ENCODE peak calls at places on chromosomes 7 and 10, in seven cellular contexts. One of them, this sample, is unnamed.
A peak's percentile ranks its signal among the peaks of the same experiment; 100 is the strongest.

GRCh38 chr7:6530626-6531491 is 20.4 kb downstream of the GRID2IP start:
- DNase-seq in adrenal gland: no peak
- DNase-seq in lung: no peak
- DNase-seq in lower lobe of right lung: no peak
- DNase-seq in fibroblast of mammary gland: no peak
- DNase-seq in PC-9: no peak
- DNase-seq in heart left ventricle: no peak
- DNase-seq in this sample: no peak

GRCh38 chr7:18762189-18762588 is 266.6 kb downstream of the HDAC9 start:
- DNase-seq in adrenal gland: no peak
- DNase-seq in lung: no peak
- DNase-seq in lower lobe of right lung: no peak
- DNase-seq in fibroblast of mammary gland: peak; percentile 88
- DNase-seq in PC-9: no peak
- DNase-seq in heart left ventricle: no peak
- DNase-seq in this sample: no peak

GRCh38 chr10:63744060-63744941 is 223.1 kb downstream of the REEP3 start:
- DNase-seq in adrenal gland: no peak
- DNase-seq in lung: no peak
- DNase-seq in lower lobe of right lung: no peak
- DNase-seq in fibroblast of mammary gland: peak; percentile 90
- DNase-seq in PC-9: no peak
- DNase-seq in heart left ventricle: no peak
- DNase-seq in this sample: no peak

GRCh38 chr10:11505636-11506035 is 105.8 kb downstream of the USP6NL start:
- DNase-seq in adrenal gland: no peak
- DNase-seq in lung: no peak
- DNase-seq in lower lobe of right lung: no peak
- DNase-seq in fibroblast of mammary gland: no peak
- DNase-seq in PC-9: no peak
- DNase-seq in heart left ventricle: no peak
- DNase-seq in this sample: no peak

GRCh38 chr10:1685671-1686450 is 51.5 kb downstream of the ADARB2 start:
- DNase-seq in adrenal gland: no peak
- DNase-seq in lung: no peak
- DNase-seq in lower lobe of right lung: no peak
- DNase-seq in fibroblast of mammary gland: no peak
- DNase-seq in PC-9: no peak
- DNase-seq in heart left ventricle: no peak
- DNase-seq in this sample: no peak

GRCh38 chr10:123583639-123584418 is 82.3 kb upstream of the GPR26 start:
- DNase-seq in adrenal gland: peak; percentile 91
- DNase-seq in lung: peak; percentile 82
- DNase-seq in lower lobe of right lung: peak; percentile 86
- DNase-seq in fibroblast of mammary gland: peak; percentile 76
- DNase-seq in PC-9: peak; percentile 36
- DNase-seq in heart left ventricle: peak; percentile 63
- DNase-seq in this sample: peak; percentile 54

GRCh38 chr10:112963835-112964234 is 13.8 kb downstream of the TCF7L2 start:
- DNase-seq in adrenal gland: no peak
- DNase-seq in lung: no peak
- DNase-seq in lower lobe of right lung: no peak
- DNase-seq in fibroblast of mammary gland: peak; percentile 35
- DNase-seq in PC-9: peak; percentile 43
- DNase-seq in heart left ventricle: no peak
- DNase-seq in this sample: no peak

GRCh38 chr10:31166606-31167005 is 134.9 kb upstream of the ZNF438 start:
- DNase-seq in adrenal gland: no peak
- DNase-seq in lung: no peak
- DNase-seq in lower lobe of right lung: no peak
- DNase-seq in fibroblast of mammary gland: peak; percentile 53
- DNase-seq in PC-9: no peak
- DNase-seq in heart left ventricle: no peak
- DNase-seq in this sample: no peak

GRCh38 chr10:6044651-6045599 is 17.2 kb downstream of the IL2RA start:
- DNase-seq in adrenal gland: no peak
- DNase-seq in lung: peak; percentile 10
- DNase-seq in lower lobe of right lung: no peak
- DNase-seq in fibroblast of mammary gland: no peak
- DNase-seq in PC-9: no peak
- DNase-seq in heart left ventricle: peak; percentile 0
- DNase-seq in this sample: no peak

GRCh38 chr7:95622859-95623258 is 26.5 kb upstream of the PDK4 start:
- DNase-seq in adrenal gland: no peak
- DNase-seq in lung: no peak
- DNase-seq in lower lobe of right lung: no peak
- DNase-seq in fibroblast of mammary gland: no peak
- DNase-seq in PC-9: no peak
- DNase-seq in heart left ventricle: no peak
- DNase-seq in this sample: no peak

GRCh38 chr10:77939561-77940001 is 13.0 kb upstream of the DLG5 start:
- DNase-seq in adrenal gland: peak; percentile 46
- DNase-seq in lung: no peak
- DNase-seq in lower lobe of right lung: no peak
- DNase-seq in fibroblast of mammary gland: peak; percentile 77
- DNase-seq in PC-9: no peak
- DNase-seq in heart left ventricle: peak; percentile 39
- DNase-seq in this sample: no peak

GRCh38 chr10:124685251-124685650 is 58.9 kb downstream of the FAM53B start:
- DNase-seq in adrenal gland: peak; percentile 54
- DNase-seq in lung: no peak
- DNase-seq in lower lobe of right lung: peak; percentile 77
- DNase-seq in fibroblast of mammary gland: no peak
- DNase-seq in PC-9: no peak
- DNase-seq in heart left ventricle: peak; percentile 56
- DNase-seq in this sample: no peak

GRCh38 chr10:12709516-12709915 is 292.0 kb downstream of the CCDC3 start:
- DNase-seq in adrenal gland: no peak
- DNase-seq in lung: no peak
- DNase-seq in lower lobe of right lung: no peak
- DNase-seq in fibroblast of mammary gland: peak; percentile 44
- DNase-seq in PC-9: no peak
- DNase-seq in heart left ventricle: no peak
- DNase-seq in this sample: no peak

GRCh38 chr7:101702362-101702850 is 73.3 kb upstream of the MYL10 start:
- DNase-seq in adrenal gland: no peak
- DNase-seq in lung: no peak
- DNase-seq in lower lobe of right lung: no peak
- DNase-seq in fibroblast of mammary gland: peak; percentile 6
- DNase-seq in PC-9: no peak
- DNase-seq in heart left ventricle: no peak
- DNase-seq in this sample: no peak

GRCh38 chr7:84144935-84145334 is 49.7 kb downstream of the SEMA3A start:
- DNase-seq in adrenal gland: no peak
- DNase-seq in lung: no peak
- DNase-seq in lower lobe of right lung: no peak
- DNase-seq in fibroblast of mammary gland: no peak
- DNase-seq in PC-9: no peak
- DNase-seq in heart left ventricle: no peak
- DNase-seq in this sample: no peak

GRCh38 chr7:64882341-64883112 is 20.5 kb upstream of the ZNF273 start:
- DNase-seq in adrenal gland: peak; percentile 64
- DNase-seq in lung: peak; percentile 53
- DNase-seq in lower lobe of right lung: peak; percentile 69
- DNase-seq in fibroblast of mammary gland: peak; percentile 44
- DNase-seq in PC-9: no peak
- DNase-seq in heart left ventricle: peak; percentile 68
- DNase-seq in this sample: peak; percentile 49

GRCh38 chr10:112973046-112973445 is 23.0 kb downstream of the TCF7L2 start:
- DNase-seq in adrenal gland: no peak
- DNase-seq in lung: no peak
- DNase-seq in lower lobe of right lung: no peak
- DNase-seq in fibroblast of mammary gland: peak; percentile 66
- DNase-seq in PC-9: no peak
- DNase-seq in heart left ventricle: no peak
- DNase-seq in this sample: no peak

GRCh38 chr10:95474228-95475002 is 86.8 kb downstream of the SORBS1 start:
- DNase-seq in adrenal gland: no peak
- DNase-seq in lung: no peak
- DNase-seq in lower lobe of right lung: no peak
- DNase-seq in fibroblast of mammary gland: peak; percentile 72
- DNase-seq in PC-9: no peak
- DNase-seq in heart left ventricle: peak; percentile 40
- DNase-seq in this sample: no peak

GRCh38 chr10:86440874-86441838 is 74.6 kb upstream of the GRID1 start:
- DNase-seq in adrenal gland: no peak
- DNase-seq in lung: no peak
- DNase-seq in lower lobe of right lung: no peak
- DNase-seq in fibroblast of mammary gland: peak; percentile 85
- DNase-seq in PC-9: no peak
- DNase-seq in heart left ventricle: no peak
- DNase-seq in this sample: no peak

GRCh38 chr10:61346946-61347345 is 106.2 kb downstream of the TMEM26 start:
- DNase-seq in adrenal gland: no peak
- DNase-seq in lung: no peak
- DNase-seq in lower lobe of right lung: no peak
- DNase-seq in fibroblast of mammary gland: no peak
- DNase-seq in PC-9: no peak
- DNase-seq in heart left ventricle: no peak
- DNase-seq in this sample: no peak

GRCh38 chr7:88614736-88615135 is 144.8 kb upstream of the ZNF804B start:
- DNase-seq in adrenal gland: no peak
- DNase-seq in lung: no peak
- DNase-seq in lower lobe of right lung: no peak
- DNase-seq in fibroblast of mammary gland: no peak
- DNase-seq in PC-9: no peak
- DNase-seq in heart left ventricle: no peak
- DNase-seq in this sample: no peak

GRCh38 chr10:49080965-49081364 is 34.4 kb downstream of the VSTM4 start:
- DNase-seq in adrenal gland: peak; percentile 61
- DNase-seq in lung: no peak
- DNase-seq in lower lobe of right lung: no peak
- DNase-seq in fibroblast of mammary gland: no peak
- DNase-seq in PC-9: no peak
- DNase-seq in heart left ventricle: no peak
- DNase-seq in this sample: no peak

GRCh38 chr10:117699436-117700075 is 157.0 kb downstream of the EMX2 start:
- DNase-seq in adrenal gland: no peak
- DNase-seq in lung: no peak
- DNase-seq in lower lobe of right lung: no peak
- DNase-seq in fibroblast of mammary gland: no peak
- DNase-seq in PC-9: no peak
- DNase-seq in heart left ventricle: no peak
- DNase-seq in this sample: no peak

GRCh38 chr10:28250782-28251181 is 52.1 kb downstream of the MPP7 start:
- DNase-seq in adrenal gland: no peak
- DNase-seq in lung: no peak
- DNase-seq in lower lobe of right lung: no peak
- DNase-seq in fibroblast of mammary gland: peak; percentile 39
- DNase-seq in PC-9: no peak
- DNase-seq in heart left ventricle: no peak
- DNase-seq in this sample: no peak

DNA sequence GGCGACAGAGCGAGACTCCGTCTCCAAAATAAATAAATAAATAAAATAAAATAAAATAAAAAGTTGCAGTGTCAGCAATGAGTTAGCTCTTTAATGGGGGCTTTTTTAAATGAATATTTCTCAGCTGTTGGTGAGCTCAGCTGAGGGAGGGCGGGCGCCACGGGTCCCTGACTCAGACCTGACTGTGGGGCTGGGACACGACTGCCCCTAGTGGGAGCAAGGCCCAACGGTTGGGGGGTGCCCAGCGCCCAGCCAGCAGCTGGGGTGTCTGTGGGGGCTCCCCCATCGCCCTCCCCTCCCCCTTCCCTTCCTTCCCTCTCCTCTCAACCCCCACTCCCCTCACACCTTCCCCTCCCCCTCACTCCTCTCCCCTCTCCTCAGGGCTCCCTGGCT is 46.6 kb downstream of the PWWP2B start:
- DNase-seq in adrenal gland: peak; percentile 68
- DNase-seq in lung: no peak
- DNase-seq in lower lobe of right lung: peak; percentile 79
- DNase-seq in fibroblast of mammary gland: peak; percentile 40
- DNase-seq in PC-9: no peak
- DNase-seq in heart left ventricle: no peak
- DNase-seq in this sample: no peak
- TF ChIP-seq CTCF in adrenal gland: peak; percentile 55
- TF ChIP-seq CTCF in lung: peak; percentile 24
- TF ChIP-seq CTCF in lower lobe of right lung: peak; percentile 56
- TF ChIP-seq CTCF in fibroblast of mammary gland: peak; percentile 44
- TF ChIP-seq CTCF in PC-9: peak; percentile 51
- TF ChIP-seq CTCF in heart left ventricle: peak; percentile 19
- TF ChIP-seq CTCF in this sample: no peak

DNA sequence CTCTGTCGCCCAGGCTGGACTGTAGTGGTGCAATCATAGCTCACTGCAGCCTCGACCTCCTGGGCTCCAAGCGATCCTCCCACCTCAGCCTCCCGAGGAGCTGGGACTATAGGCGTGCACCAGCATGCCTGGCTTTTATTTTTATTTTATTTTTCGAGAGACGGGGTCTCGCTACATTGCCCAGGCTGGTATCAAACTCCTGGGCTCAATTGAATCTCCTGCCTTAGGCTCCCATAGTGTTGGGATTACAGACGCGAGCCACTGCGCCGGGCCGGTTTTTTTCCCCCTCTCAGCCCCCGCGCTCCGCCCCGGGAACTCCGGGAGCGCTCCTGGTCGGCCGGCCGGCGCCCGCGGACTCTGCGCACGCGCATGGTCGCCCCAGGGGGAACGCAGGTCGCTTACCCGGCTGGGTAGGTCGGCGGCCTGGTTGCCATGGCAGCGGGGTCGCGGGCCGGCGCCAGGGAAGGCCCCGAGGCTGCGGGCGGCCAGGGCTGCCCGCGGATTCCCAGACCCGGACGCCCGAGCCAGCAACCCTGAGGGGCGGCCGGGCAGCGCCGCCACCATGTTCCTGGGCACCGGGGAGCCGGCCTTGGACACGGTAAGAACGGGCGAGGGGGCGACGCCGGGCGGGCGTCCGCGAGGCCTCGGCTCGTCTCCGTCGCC is at the start of gene IQCE:
- DNase-seq in adrenal gland: peak; percentile 94
- DNase-seq in lung: peak; percentile 94
- DNase-seq in lower lobe of right lung: peak; percentile 96
- DNase-seq in fibroblast of mammary gland: peak; percentile 78
- DNase-seq in PC-9: peak; percentile 98
- DNase-seq in heart left ventricle: peak; percentile 95
- DNase-seq in this sample: peak; percentile 68
- TF ChIP-seq CTCF in adrenal gland: no peak
- TF ChIP-seq CTCF in lung: peak; percentile 17
- TF ChIP-seq CTCF in lower lobe of right lung: no peak
- TF ChIP-seq CTCF in fibroblast of mammary gland: no peak
- TF ChIP-seq CTCF in PC-9: no peak
- TF ChIP-seq CTCF in heart left ventricle: no peak
- TF ChIP-seq CTCF in this sample: no peak

GRCh38 chr7:139618482-139619366 is 95.2 kb downstream of the CLEC2L start:
- DNase-seq in adrenal gland: peak; percentile 53
- DNase-seq in lung: peak; percentile 41
- DNase-seq in lower lobe of right lung: no peak
- DNase-seq in fibroblast of mammary gland: peak; percentile 47
- DNase-seq in PC-9: peak; percentile 45
- DNase-seq in heart left ventricle: no peak
- DNase-seq in this sample: no peak
- TF ChIP-seq CTCF in adrenal gland: peak; percentile 50
- TF ChIP-seq CTCF in lung: peak; percentile 4
- TF ChIP-seq CTCF in lower lobe of right lung: peak; percentile 46
- TF ChIP-seq CTCF in fibroblast of mammary gland: peak; percentile 52
- TF ChIP-seq CTCF in PC-9: peak; percentile 62
- TF ChIP-seq CTCF in heart left ventricle: peak; percentile 46
- TF ChIP-seq CTCF in this sample: no peak

GRCh38 chr10:99172130-99172738 is 63.4 kb downstream of the HPSE2 start:
- DNase-seq in adrenal gland: peak; percentile 30
- DNase-seq in lung: no peak
- DNase-seq in lower lobe of right lung: no peak
- DNase-seq in fibroblast of mammary gland: peak; percentile 60
- DNase-seq in PC-9: peak; percentile 0
- DNase-seq in heart left ventricle: no peak
- DNase-seq in this sample: no peak

GRCh38 chr10:99172950-99173349 is 62.7 kb downstream of the HPSE2 start:
- DNase-seq in adrenal gland: no peak
- DNase-seq in lung: no peak
- DNase-seq in lower lobe of right lung: no peak
- DNase-seq in fibroblast of mammary gland: no peak
- DNase-seq in PC-9: no peak
- DNase-seq in heart left ventricle: no peak
- DNase-seq in this sample: no peak
- TF ChIP-seq CTCF in adrenal gland: no peak
- TF ChIP-seq CTCF in lung: no peak
- TF ChIP-seq CTCF in lower lobe of right lung: no peak
- TF ChIP-seq CTCF in fibroblast of mammary gland: no peak
- TF ChIP-seq CTCF in PC-9: no peak
- TF ChIP-seq CTCF in heart left ventricle: no peak
- TF ChIP-seq CTCF in this sample: no peak